ENCODE peak calls at places on chromosomes 16 and 17, in six cellular contexts. R, A, D, Y, T and I are unnamed samples.
A peak's percentile ranks its signal among the peaks of the same experiment; 100 is the strongest.

GRCh38 chr16:27378871-27379580 is 22.9 kb upstream of the IL21R start:
- DNase-seq in R (no peak), A (no peak), D (no peak), Y (peak; percentile 24), T (no peak), I (no peak)

GRCh38 chr17:57858838-57859237 is 9.0 kb upstream of the MRPS23 start:
- DNase-seq in R (no peak), A (no peak), D (no peak), Y (no peak), T (no peak), I (no peak)

GRCh38 chr17:53950207-53950857 is 127.6 kb downstream of the KIF2B start:
- DNase-seq in R (no peak), A (no peak), D (no peak), Y (no peak), T (no peak), I (no peak)

GRCh38 chr17:78146881-78147280 is 696 bp downstream of the C17orf99 start:
- DNase-seq in R (no peak), A (no peak), D (no peak), Y (no peak), T (no peak), I (no peak)

GRCh38 chr17:64130559-64131001 is 636 bp upstream of the ERN1 start:
- DNase-seq in R (no peak), A (peak; percentile 62), D (peak; percentile 85), Y (peak; percentile 87), T (peak; percentile 57), I (peak; percentile 63)

GRCh38 chr17:50768348-50768761 is 1.0 kb upstream of the ANKRD40CL start:
- DNase-seq in R (no peak), A (peak; percentile 44), D (no peak), Y (no peak), T (peak; percentile 58), I (no peak)

GRCh38 chr17:30433514-30433913 is 43.7 kb upstream of the GOSR1 start:
- DNase-seq in R (no peak), A (no peak), D (peak; percentile 97), Y (peak; percentile 97), T (peak; percentile 58), I (no peak)

GRCh38 chr16:4382795-4383357 is 11.2 kb downstream of the VASN start:
- DNase-seq in R (no peak), A (no peak), D (no peak), Y (no peak), T (no peak), I (no peak)

GRCh38 chr17:15436399-15437369 is 30.7 kb downstream of the CDRT4 start:
- DNase-seq in R (peak; percentile 76), A (peak; percentile 51), D (peak; percentile 69), Y (peak; percentile 70), T (peak; percentile 67), I (peak; percentile 82)

GRCh38 chr16:84633622-84634021 is 14.7 kb upstream of the KLHL36 start:
- DNase-seq in R (peak; percentile 88), A (peak; percentile 37), D (peak; percentile 75), Y (peak; percentile 67), T (no peak), I (peak; percentile 77)
- H3K4me3 ChIP-seq in R (peak overlapping the region; percentile 1), A (no peak overlapping the region), D (no peak overlapping the region), Y (no peak overlapping the region), T (no peak overlapping the region), I (no peak overlapping the region)

GRCh38 chr16:54425068-54425467 is 138.5 kb upstream of the IRX3 start:
- DNase-seq in R (no peak), A (no peak), D (no peak), Y (no peak), T (no peak), I (no peak)
- TF ChIP-seq CTCF in R (no peak), A (no peak), D (no peak), Y (no peak), T (no peak), I (no peak)

DNA sequence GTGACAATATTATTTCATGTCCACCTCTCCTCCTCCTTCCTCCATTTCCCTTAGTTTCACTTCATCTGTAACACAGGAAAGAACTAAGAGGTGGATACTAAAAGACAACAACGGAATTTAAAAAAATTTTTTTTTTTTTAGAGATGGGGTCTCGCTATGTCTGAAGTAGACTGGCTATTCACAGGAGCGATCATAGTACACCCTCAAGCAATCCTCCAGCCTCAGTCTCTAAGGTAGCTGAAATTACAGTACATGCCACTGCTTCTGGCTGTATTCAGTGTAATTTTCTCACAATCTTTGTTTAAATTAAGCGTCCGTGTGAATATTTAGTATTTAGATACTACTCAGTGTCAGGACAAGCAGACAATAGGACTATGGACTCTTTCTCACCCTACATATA is 35.6 kb downstream of the FBXL20 start:
- DNase-seq in R (no peak), A (no peak), D (no peak), Y (no peak), T (no peak), I (no peak)
- H3K4me3 ChIP-seq in R (peak overlapping the region; percentile 15), A (no peak overlapping the region), D (peak overlapping the region; percentile 3), Y (no peak overlapping the region), T (no peak overlapping the region), I (no peak overlapping the region)

DNA sequence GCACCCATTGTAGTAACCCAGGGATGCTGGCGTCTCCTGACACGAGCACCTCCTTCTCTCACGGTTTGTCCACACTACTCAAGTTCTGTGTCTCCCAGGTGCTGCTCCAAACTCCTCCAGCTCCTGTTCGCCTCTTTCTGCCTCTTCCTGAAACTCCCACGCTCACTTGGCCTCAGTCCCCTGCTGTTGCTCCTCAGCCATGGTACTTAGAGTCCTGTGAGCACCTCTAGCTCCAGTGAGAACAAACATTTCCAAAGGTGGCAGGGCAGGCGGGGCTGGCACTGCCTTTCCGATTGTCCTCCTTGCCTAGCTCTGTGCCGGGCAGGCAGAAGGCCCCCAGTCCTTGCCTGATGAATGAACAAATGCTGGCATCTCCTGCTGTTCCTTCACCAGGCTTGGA is 146.1 kb downstream of the SDK2 start:
- DNase-seq in R (no peak), A (no peak), D (no peak), Y (no peak), T (no peak), I (no peak)
- TF ChIP-seq CTCF in R (no peak), A (no peak), D (no peak), Y (no peak), T (no peak), I (no peak)

DNA sequence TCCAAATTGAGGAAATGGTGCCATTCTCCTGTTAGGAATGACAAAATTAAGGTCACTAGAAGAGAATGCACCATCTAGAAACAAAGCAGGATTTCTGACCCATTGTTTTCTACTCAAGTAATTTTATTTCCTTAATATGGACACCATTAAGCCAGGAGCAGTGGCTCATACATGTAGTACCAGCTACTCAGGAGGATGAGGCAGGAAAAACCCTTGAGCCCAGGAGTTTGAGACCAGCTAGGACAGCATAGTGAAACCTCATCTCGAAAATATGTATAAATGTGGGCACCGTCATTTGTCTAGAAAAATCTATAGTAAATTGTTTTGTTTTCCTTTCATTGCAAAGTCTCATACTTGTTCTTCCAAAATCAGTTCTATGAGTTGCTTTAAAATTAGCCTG is 9.1 kb upstream of the AP1G1 start:
- DNase-seq in R (no peak), A (no peak), D (no peak), Y (no peak), T (no peak), I (no peak)
- H3K4me3 ChIP-seq in R (peak overlapping the region; percentile 10), A (no peak overlapping the region), D (no peak overlapping the region), Y (no peak overlapping the region), T (no peak overlapping the region), I (no peak overlapping the region)

DNA sequence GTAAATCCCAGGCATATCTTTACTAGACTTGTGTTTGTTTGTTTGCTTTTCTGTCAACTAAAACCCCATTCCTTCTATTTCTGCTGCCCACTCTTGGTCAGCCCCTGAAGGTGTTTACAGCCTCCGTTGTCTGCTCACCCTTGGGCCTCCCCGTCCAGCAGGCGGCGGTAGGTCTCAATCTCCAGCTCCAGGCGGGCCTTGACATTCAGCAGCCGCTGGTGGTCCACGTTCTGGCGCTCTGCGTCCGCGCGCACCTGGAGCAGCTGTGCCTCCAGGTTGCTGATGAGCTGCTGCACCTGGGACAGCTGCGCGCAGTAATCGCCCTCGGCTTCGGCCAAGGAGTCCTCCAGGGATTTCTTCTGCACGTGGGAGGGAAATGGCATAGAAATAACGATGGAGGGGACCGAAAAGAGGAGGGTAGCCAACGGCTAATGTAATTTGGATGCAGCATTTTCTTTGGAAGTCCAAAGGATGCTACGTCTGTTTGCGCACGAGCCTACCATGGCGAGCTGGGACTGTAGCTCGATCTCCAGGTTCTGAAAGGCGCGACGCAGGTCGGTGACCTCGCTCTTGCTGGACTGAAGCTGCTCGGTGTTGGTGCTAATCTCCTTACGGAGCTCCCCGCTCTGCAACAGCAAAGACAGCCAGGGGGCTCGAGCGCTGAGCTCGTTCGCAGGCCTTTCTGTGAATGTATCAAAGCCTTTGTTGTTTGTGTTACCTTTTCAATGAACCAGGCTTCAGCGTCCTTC is 3.9 kb downstream of the KRT12 start:
- DNase-seq in R (no peak), A (no peak), D (peak; percentile 10), Y (peak; percentile 21), T (no peak), I (no peak)
- TF ChIP-seq CTCF in R (no peak), A (no peak), D (peak; percentile 43), Y (peak; percentile 56), T (no peak), I (no peak)

GRCh38 chr17:49498037-49498615 is 3.0 kb downstream of the NGFR start:
- DNase-seq in R (no peak), A (no peak), D (no peak), Y (no peak), T (no peak), I (no peak)
- H3K4me3 ChIP-seq in R (peak overlapping the region; percentile 69), A (no peak overlapping the region), D (no peak overlapping the region), Y (no peak overlapping the region), T (no peak overlapping the region), I (no peak overlapping the region)